ENCODE peak calls at places on chromosomes 12 and 14, in seven cellular contexts. H, D, M, Q, V, Z and W are unnamed samples.

GRCh38 chr12:40058721-40059190 is 47.1 kb downstream of the SLC2A13 start:
- DNase-seq in M (peak; percentile 70), Q (no peak), Z (no peak), D (peak; percentile 6), H (no peak), V (no peak), W (no peak)

GRCh38 chr12:5872745-5873144 is 72.3 kb downstream of the ANO2 start:
- DNase-seq in V (no peak), Z (no peak), M (no peak), Q (no peak), H (no peak), D (no peak), W (no peak)

GRCh38 chr12:119593578-119594398 is at the start of gene TMEM233:
- DNase-seq in M (no peak), H (no peak), D (no peak), Z (no peak), V (no peak), Q (no peak), W (no peak)

GRCh38 chr12:8948711-8949524 is 527 bp downstream of the M6PR start:
- DNase-seq in D (peak; percentile 41), H (no peak), Q (no peak), V (no peak), Z (peak; percentile 16), M (peak; percentile 7), W (peak; percentile 48)

GRCh38 chr12:93125126-93125525 is 196.0 kb upstream of the EEA1 start:
- DNase-seq in V (no peak), M (no peak), Z (no peak), D (peak; percentile 85), Q (no peak), H (no peak), W (no peak)

GRCh38 chr12:46775796-46776195 is 50.0 kb downstream of the SLC38A4 start:
- DNase-seq in Z (no peak), V (no peak), H (no peak), D (no peak), Q (no peak), M (no peak), W (no peak)

GRCh38 chr12:99505805-99506204 is 141.7 kb upstream of the GARIN6 start:
- DNase-seq in D (no peak), M (no peak), V (no peak), H (no peak), Q (no peak), Z (no peak), W (no peak)

GRCh38 chr14:69945905-69946304 is 66.7 kb downstream of the SMOC1 start:
- DNase-seq in D (peak; percentile 36), V (no peak), Q (no peak), H (no peak), M (no peak), Z (no peak), W (no peak)

GRCh38 chr12:1826401-1826800 is 6.0 kb downstream of the LRTM2 start:
- DNase-seq in Z (no peak), D (no peak), Q (no peak), V (no peak), H (no peak), M (no peak), W (no peak)

GRCh38 chr12:70645494-70646317 is 8.5 kb upstream of the PTPRB start:
- DNase-seq in Q (no peak), M (no peak), D (peak; percentile 81), H (no peak), V (no peak), Z (peak; percentile 77), W (no peak)

GRCh38 chr14:101017806-101018560 is 114.5 kb upstream of the RTL1 start:
- DNase-seq in V (no peak), H (no peak), D (no peak), Q (no peak), Z (no peak), M (peak; percentile 29), W (no peak)

GRCh38 chr12:103561174-103561573 is 25.9 kb upstream of the STAB2 start:
- DNase-seq in H (no peak), Q (no peak), V (no peak), M (no peak), Z (no peak), D (peak; percentile 47), W (no peak)

GRCh38 chr12:102474438-102475064 is 5.8 kb downstream of the IGF1 start:
- DNase-seq in D (peak; percentile 36), Z (no peak), M (peak; percentile 45), V (no peak), Q (no peak), H (no peak), W (no peak)

GRCh38 chr12:89414851-89415250 is 62.5 kb upstream of the DUSP6 start:
- DNase-seq in H (no peak), D (peak; percentile 43), Q (no peak), V (no peak), Z (no peak), M (no peak), W (no peak)

GRCh38 chr14:66850258-66850897 is 338.9 kb upstream of the GARIN2 start:
- DNase-seq in H (no peak), D (no peak), M (no peak), Z (no peak), Q (no peak), V (no peak), W (no peak)

GRCh38 chr14:101518611-101519048 is 42.7 kb upstream of the DIO3 start:
- DNase-seq in Q (no peak), M (no peak), D (no peak), Z (no peak), H (no peak), V (no peak), W (no peak)

GRCh38 chr12:19804737-19805136 is 365.4 kb downstream of the AEBP2 start:
- DNase-seq in Q (no peak), D (no peak), Z (no peak), H (no peak), M (no peak), V (no peak), W (no peak)

GRCh38 chr12:114131824-114132223 is 165.7 kb upstream of the RBM19 start:
- DNase-seq in V (no peak), M (no peak), Z (no peak), Q (no peak), D (no peak), H (no peak), W (no peak)

GRCh38 chr14:23564181-23564812 is 3.3 kb downstream of the AP1G2 start:
- DNase-seq in Z (no peak), M (no peak), D (no peak), Q (no peak), H (no peak), V (no peak), W (no peak)

GRCh38 chr14:65075628-65076325 is 26.5 kb downstream of the MAX start:
- DNase-seq in M (no peak), Q (no peak), Z (no peak), D (no peak), V (peak; percentile 5), H (no peak), W (no peak)

GRCh38 chr14:83096092-83096491 is 1562.4 kb upstream of the SEL1L start:
- DNase-seq in Z (no peak), D (peak; percentile 2), V (no peak), M (no peak), Q (no peak), H (no peak), W (no peak)

GRCh38 chr14:56718312-56718711 is 92.0 kb downstream of the OTX2 start:
- DNase-seq in H (no peak), V (no peak), Q (no peak), Z (no peak), D (no peak), M (no peak), W (no peak)

GRCh38 chr12:90090929-90091651 is 382.5 kb upstream of the ATP2B1 start:
- DNase-seq in D (peak; percentile 99), Q (no peak), M (peak; percentile 53), V (no peak), H (peak; percentile 13), Z (peak; percentile 82), W (no peak)

GRCh38 chr14:93905623-93906022 is 21.5 kb upstream of the FAM181A start:
- DNase-seq in Z (no peak), D (no peak), M (no peak), V (no peak), H (no peak), Q (no peak), W (no peak)

GRCh38 chr12:26878661-26879119 is 45.7 kb upstream of the ITPR2 start:
- DNase-seq in Q (no peak), H (no peak), Z (no peak), M (peak; percentile 65), D (no peak), V (peak; percentile 35), W (peak; percentile 87)

GRCh38 chr14:53338192-53338591 is 185.1 kb upstream of the DDHD1 start:
- DNase-seq in Z (no peak), Q (no peak), V (no peak), D (peak; percentile 53), M (no peak), H (no peak), W (no peak)

GRCh38 chr12:31009976-31010375 is 63.7 kb upstream of the DDX11 start:
- DNase-seq in Q (no peak), Z (no peak), D (no peak), M (no peak), V (no peak), H (no peak), W (no peak)

GRCh38 chr12:123076604-123077297 is 74.1 kb downstream of the PITPNM2 start:
- DNase-seq in M (no peak), Q (peak; percentile 17), Z (no peak), V (no peak), D (no peak), H (peak; percentile 52), W (no peak)

GRCh38 chr14:91114079-91115065 is 499 bp downstream of the DGLUCY start:
- DNase-seq in V (peak; percentile 91), Z (peak; percentile 25), M (peak; percentile 94), D (peak; percentile 65), Q (peak; percentile 48), H (peak; percentile 61), W (peak; percentile 83)

GRCh38 chr14:101843665-101844064 is 82.2 kb downstream of the PPP2R5C start:
- DNase-seq in Q (peak; percentile 48), D (peak; percentile 21), Z (no peak), H (peak; percentile 47), V (no peak), M (no peak), W (peak; percentile 93)

GRCh38 chr12:90953956-90954421 is 987 bp downstream of the CCER1 start:
- DNase-seq in M (no peak), D (no peak), Z (no peak), V (no peak), H (no peak), Q (no peak), W (peak; percentile 38)

GRCh38 chr14:88163731-88164255 is 158.9 kb downstream of the GPR65 start:
- DNase-seq in H (no peak), M (no peak), D (no peak), Q (no peak), Z (no peak), V (no peak), W (no peak)

GRCh38 chr12:15186593-15186992 is 34.6 kb downstream of the RERG start:
- DNase-seq in Z (no peak), D (no peak), V (no peak), Q (no peak), M (no peak), H (no peak), W (no peak)